ENCODE peak calls at places on chromosome 5, in ten cellular contexts. One of them, this sample, is unnamed.

GRCh38 chr5:149632311-149633251 is 51.3 kb downstream of the ARHGEF37 start:
- DNase-seq in WTC11: no peak
- DNase-seq in AG04450: peak
- DNase-seq in upper lobe of right lung: no peak
- DNase-seq in omental fat pad: no peak
- DNase-seq in prostate gland: no peak
- DNase-seq in heart right ventricle: no peak
- DNase-seq in cardiac fibroblast: peak
- DNase-seq in CD8-positive, alpha-beta T cell: no peak
- DNase-seq in mesothelial cell of epicardium: no peak
- DNase-seq in this sample: no peak

GRCh38 chr5:80238778-80239679 is 16.8 kb downstream of the SERINC5 start:
- DNase-seq in WTC11: no peak
- DNase-seq in AG04450: no peak
- DNase-seq in upper lobe of right lung: no peak
- DNase-seq in omental fat pad: no peak
- DNase-seq in prostate gland: no peak
- DNase-seq in heart right ventricle: peak
- DNase-seq in cardiac fibroblast: peak
- DNase-seq in CD8-positive, alpha-beta T cell: no peak
- DNase-seq in mesothelial cell of epicardium: peak
- DNase-seq in this sample: no peak

GRCh38 chr5:137602721-137603273 is 103.7 kb upstream of the SPOCK1 start:
- DNase-seq in WTC11: no peak
- DNase-seq in AG04450: no peak
- DNase-seq in upper lobe of right lung: no peak
- DNase-seq in omental fat pad: no peak
- DNase-seq in prostate gland: no peak
- DNase-seq in heart right ventricle: no peak
- DNase-seq in cardiac fibroblast: no peak
- DNase-seq in CD8-positive, alpha-beta T cell: no peak
- DNase-seq in mesothelial cell of epicardium: no peak
- DNase-seq in this sample: no peak

GRCh38 chr5:1782385-1783213 is 17.0 kb downstream of the MRPL36 start:
- DNase-seq in WTC11: no peak
- DNase-seq in AG04450: no peak
- DNase-seq in upper lobe of right lung: no peak
- DNase-seq in omental fat pad: peak
- DNase-seq in prostate gland: no peak
- DNase-seq in heart right ventricle: no peak
- DNase-seq in cardiac fibroblast: no peak
- DNase-seq in CD8-positive, alpha-beta T cell: no peak
- DNase-seq in mesothelial cell of epicardium: no peak
- DNase-seq in this sample: no peak

GRCh38 chr5:146860213-146860891 is 18.2 kb downstream of the PPP2R2B start:
- DNase-seq in WTC11: no peak
- DNase-seq in AG04450: no peak
- DNase-seq in upper lobe of right lung: no peak
- DNase-seq in omental fat pad: no peak
- DNase-seq in prostate gland: no peak
- DNase-seq in heart right ventricle: no peak
- DNase-seq in cardiac fibroblast: no peak
- DNase-seq in CD8-positive, alpha-beta T cell: no peak
- DNase-seq in mesothelial cell of epicardium: no peak
- DNase-seq in this sample: peak

GRCh38 chr5:150508021-150508640 is at the start of gene NDST1:
- DNase-seq in WTC11: no peak
- DNase-seq in AG04450: no peak
- DNase-seq in upper lobe of right lung: peak
- DNase-seq in omental fat pad: no peak
- DNase-seq in prostate gland: no peak
- DNase-seq in heart right ventricle: no peak
- DNase-seq in cardiac fibroblast: no peak
- DNase-seq in CD8-positive, alpha-beta T cell: no peak
- DNase-seq in mesothelial cell of epicardium: no peak
- DNase-seq in this sample: no peak

GRCh38 chr5:60386398-60386797 is 313.6 kb downstream of the DEPDC1B start:
- DNase-seq in WTC11: peak
- DNase-seq in AG04450: no peak
- DNase-seq in upper lobe of right lung: no peak
- DNase-seq in omental fat pad: no peak
- DNase-seq in prostate gland: no peak
- DNase-seq in heart right ventricle: no peak
- DNase-seq in cardiac fibroblast: no peak
- DNase-seq in CD8-positive, alpha-beta T cell: no peak
- DNase-seq in mesothelial cell of epicardium: no peak
- DNase-seq in this sample: no peak

GRCh38 chr5:171823269-171823668 is 37.7 kb downstream of the SMIM23 start:
- DNase-seq in WTC11: no peak
- DNase-seq in AG04450: no peak
- DNase-seq in upper lobe of right lung: no peak
- DNase-seq in omental fat pad: no peak
- DNase-seq in prostate gland: no peak
- DNase-seq in heart right ventricle: no peak
- DNase-seq in cardiac fibroblast: no peak
- DNase-seq in CD8-positive, alpha-beta T cell: no peak
- DNase-seq in mesothelial cell of epicardium: no peak
- DNase-seq in this sample: no peak

GRCh38 chr5:97840643-97841042 is 657.6 kb upstream of the RIOK2 start:
- DNase-seq in WTC11: no peak
- DNase-seq in AG04450: no peak
- DNase-seq in upper lobe of right lung: no peak
- DNase-seq in omental fat pad: no peak
- DNase-seq in prostate gland: no peak
- DNase-seq in heart right ventricle: no peak
- DNase-seq in cardiac fibroblast: peak
- DNase-seq in CD8-positive, alpha-beta T cell: no peak
- DNase-seq in mesothelial cell of epicardium: no peak
- DNase-seq in this sample: no peak

GRCh38 chr5:14753947-14754346 is 89.4 kb downstream of the OTULIN start:
- DNase-seq in WTC11: no peak
- DNase-seq in AG04450: no peak
- DNase-seq in upper lobe of right lung: no peak
- DNase-seq in omental fat pad: no peak
- DNase-seq in prostate gland: no peak
- DNase-seq in heart right ventricle: peak
- DNase-seq in cardiac fibroblast: no peak
- DNase-seq in CD8-positive, alpha-beta T cell: no peak
- DNase-seq in mesothelial cell of epicardium: no peak
- DNase-seq in this sample: no peak

GRCh38 chr5:157734466-157734865 is 3.2 kb downstream of the THG1L start:
- DNase-seq in WTC11: no peak
- DNase-seq in AG04450: no peak
- DNase-seq in upper lobe of right lung: no peak
- DNase-seq in omental fat pad: no peak
- DNase-seq in prostate gland: no peak
- DNase-seq in heart right ventricle: no peak
- DNase-seq in cardiac fibroblast: no peak
- DNase-seq in CD8-positive, alpha-beta T cell: no peak
- DNase-seq in mesothelial cell of epicardium: no peak
- DNase-seq in this sample: no peak

GRCh38 chr5:141359790-141360426 is at the start of gene PCDHGB2:
- DNase-seq in WTC11: peak
- DNase-seq in AG04450: no peak
- DNase-seq in upper lobe of right lung: no peak
- DNase-seq in omental fat pad: no peak
- DNase-seq in prostate gland: no peak
- DNase-seq in heart right ventricle: no peak
- DNase-seq in cardiac fibroblast: peak
- DNase-seq in CD8-positive, alpha-beta T cell: no peak
- DNase-seq in mesothelial cell of epicardium: no peak
- DNase-seq in this sample: no peak
- TF ChIP-seq CTCF in WTC11: peak
- TF ChIP-seq CTCF in AG04450: peak
- TF ChIP-seq CTCF in upper lobe of right lung: peak
- TF ChIP-seq CTCF in omental fat pad: no peak
- TF ChIP-seq CTCF in prostate gland: no peak
- TF ChIP-seq CTCF in heart right ventricle: peak
- TF ChIP-seq CTCF in cardiac fibroblast: peak
- TF ChIP-seq CTCF in CD8-positive, alpha-beta T cell: peak
- TF ChIP-seq CTCF in mesothelial cell of epicardium: no peak
- TF ChIP-seq CTCF in this sample: peak

GRCh38 chr5:166018716-166019115 is 2272.7 kb upstream of the WWC1 start:
- DNase-seq in WTC11: no peak
- DNase-seq in AG04450: no peak
- DNase-seq in upper lobe of right lung: no peak
- DNase-seq in omental fat pad: no peak
- DNase-seq in prostate gland: no peak
- DNase-seq in heart right ventricle: no peak
- DNase-seq in cardiac fibroblast: no peak
- DNase-seq in CD8-positive, alpha-beta T cell: no peak
- DNase-seq in mesothelial cell of epicardium: no peak
- DNase-seq in this sample: no peak

GRCh38 chr5:166027582-166027981 is 2263.9 kb upstream of the WWC1 start:
- DNase-seq in WTC11: no peak
- DNase-seq in AG04450: no peak
- DNase-seq in upper lobe of right lung: no peak
- DNase-seq in omental fat pad: no peak
- DNase-seq in prostate gland: no peak
- DNase-seq in heart right ventricle: no peak
- DNase-seq in cardiac fibroblast: no peak
- DNase-seq in CD8-positive, alpha-beta T cell: no peak
- DNase-seq in mesothelial cell of epicardium: no peak
- DNase-seq in this sample: no peak

DNA sequence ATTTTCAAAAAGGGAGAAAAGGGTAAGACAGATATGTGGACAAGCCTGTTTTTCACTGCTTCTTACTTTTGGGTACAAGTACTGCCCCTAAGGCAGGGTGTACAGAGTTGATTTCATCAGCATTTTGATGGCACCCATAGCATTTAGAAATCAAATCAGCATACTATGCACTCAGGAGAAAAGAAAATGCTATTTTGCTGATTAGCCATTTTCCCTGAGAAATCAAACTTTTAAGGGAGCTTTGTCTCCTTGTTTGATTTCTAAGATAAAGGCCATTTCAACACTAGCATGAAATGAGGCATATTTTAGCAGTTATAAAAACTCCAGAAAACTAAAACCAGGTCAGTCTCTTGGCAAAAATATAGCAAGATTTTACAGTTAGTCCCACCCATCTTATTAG is 2269.4 kb upstream of the WWC1 start:
- DNase-seq in WTC11: no peak
- DNase-seq in AG04450: no peak
- DNase-seq in upper lobe of right lung: no peak
- DNase-seq in omental fat pad: no peak
- DNase-seq in prostate gland: no peak
- DNase-seq in heart right ventricle: no peak
- DNase-seq in cardiac fibroblast: no peak
- DNase-seq in CD8-positive, alpha-beta T cell: no peak
- DNase-seq in mesothelial cell of epicardium: no peak
- DNase-seq in this sample: no peak
- TF ChIP-seq CTCF in WTC11: no peak
- TF ChIP-seq CTCF in AG04450: no peak
- TF ChIP-seq CTCF in upper lobe of right lung: no peak
- TF ChIP-seq CTCF in omental fat pad: no peak
- TF ChIP-seq CTCF in prostate gland: no peak
- TF ChIP-seq CTCF in heart right ventricle: no peak
- TF ChIP-seq CTCF in cardiac fibroblast: no peak
- TF ChIP-seq CTCF in CD8-positive, alpha-beta T cell: no peak
- TF ChIP-seq CTCF in mesothelial cell of epicardium: no peak
- TF ChIP-seq CTCF in this sample: no peak

DNA sequence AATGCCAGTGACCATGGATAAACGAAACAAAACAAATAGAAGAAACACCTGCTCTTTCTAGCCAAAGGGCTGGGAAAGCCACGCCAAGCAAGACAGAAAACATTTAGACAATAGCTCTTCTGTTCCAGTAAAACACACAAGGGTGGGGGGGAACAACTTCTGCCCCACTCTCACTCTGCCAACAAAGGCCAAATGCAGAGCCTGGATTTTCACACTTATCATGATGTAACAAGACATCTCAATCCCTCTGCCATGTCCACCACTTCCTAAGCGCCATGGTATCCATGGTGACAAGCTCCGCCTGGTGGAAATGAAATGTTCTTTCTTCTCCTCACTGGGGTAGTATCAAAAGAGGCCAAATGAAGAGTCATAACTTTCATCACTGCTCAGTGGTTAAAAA is 60.6 kb downstream of the DRD1 start:
- DNase-seq in WTC11: no peak
- DNase-seq in AG04450: no peak
- DNase-seq in upper lobe of right lung: no peak
- DNase-seq in omental fat pad: no peak
- DNase-seq in prostate gland: peak
- DNase-seq in heart right ventricle: no peak
- DNase-seq in cardiac fibroblast: no peak
- DNase-seq in CD8-positive, alpha-beta T cell: no peak
- DNase-seq in mesothelial cell of epicardium: no peak
- DNase-seq in this sample: no peak
- TF ChIP-seq CTCF in WTC11: no peak
- TF ChIP-seq CTCF in AG04450: no peak
- TF ChIP-seq CTCF in upper lobe of right lung: no peak
- TF ChIP-seq CTCF in omental fat pad: no peak
- TF ChIP-seq CTCF in prostate gland: no peak
- TF ChIP-seq CTCF in heart right ventricle: no peak
- TF ChIP-seq CTCF in cardiac fibroblast: no peak
- TF ChIP-seq CTCF in CD8-positive, alpha-beta T cell: no peak
- TF ChIP-seq CTCF in mesothelial cell of epicardium: no peak
- TF ChIP-seq CTCF in this sample: no peak

DNA sequence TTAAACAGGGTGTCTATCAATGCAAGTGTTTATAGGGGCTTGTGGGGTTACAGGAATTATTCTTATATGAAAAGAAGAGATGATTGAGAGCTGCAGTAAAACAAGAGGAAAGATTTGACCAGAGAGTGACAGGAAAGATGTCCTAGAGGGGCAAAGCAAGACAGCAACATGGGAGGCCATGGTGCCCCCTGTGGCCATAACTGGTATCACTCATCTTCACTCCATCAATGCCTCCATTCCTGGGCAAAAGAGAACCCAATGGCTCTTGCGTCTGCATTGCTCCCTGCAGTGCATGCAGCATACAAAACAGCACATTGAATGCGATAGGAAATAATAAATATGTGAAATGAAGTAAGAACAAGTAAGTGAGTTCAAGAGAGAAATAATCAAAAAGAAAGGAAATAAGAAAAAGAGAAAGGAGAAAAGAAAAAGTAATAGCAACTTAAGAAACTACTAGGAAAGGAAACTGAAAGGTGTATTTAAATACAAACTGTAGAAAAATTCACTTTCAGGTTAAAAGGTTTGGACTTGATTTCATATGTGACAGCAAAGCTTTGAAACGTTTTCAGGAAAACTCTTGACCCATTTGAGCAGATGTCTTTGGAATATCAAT is 206.6 kb downstream of the SEMA5A start:
- DNase-seq in WTC11: peak
- DNase-seq in AG04450: no peak
- DNase-seq in upper lobe of right lung: no peak
- DNase-seq in omental fat pad: no peak
- DNase-seq in prostate gland: no peak
- DNase-seq in heart right ventricle: no peak
- DNase-seq in cardiac fibroblast: peak
- DNase-seq in CD8-positive, alpha-beta T cell: no peak
- DNase-seq in mesothelial cell of epicardium: no peak
- DNase-seq in this sample: no peak
- TF ChIP-seq CTCF in WTC11: peak
- TF ChIP-seq CTCF in AG04450: peak
- TF ChIP-seq CTCF in upper lobe of right lung: no peak
- TF ChIP-seq CTCF in omental fat pad: no peak
- TF ChIP-seq CTCF in prostate gland: no peak
- TF ChIP-seq CTCF in heart right ventricle: peak
- TF ChIP-seq CTCF in cardiac fibroblast: peak
- TF ChIP-seq CTCF in CD8-positive, alpha-beta T cell: no peak
- TF ChIP-seq CTCF in mesothelial cell of epicardium: peak
- TF ChIP-seq CTCF in this sample: peak

This sample was measured in AG09309.